ENCODE peak calls at places on chromosomes 13 and 19, in seven cellular contexts. One of them, this sample, is unnamed.

GRCh38 chr13:97849305-97849704 is 104.2 kb upstream of the IPO5 start:
- DNase-seq in mesenteric fat pad: no peak
- DNase-seq in globus pallidus: no peak
- DNase-seq in NCI-H2171 treated with DMSO at 0.1 percent for 48 hours: peak; percentile 25
- DNase-seq in GM10248: peak; percentile 28
- DNase-seq in heart right ventricle: no peak
- DNase-seq in pancreas: no peak
- DNase-seq in this sample: peak; percentile 25

GRCh38 chr19:4115818-4116385 is 8.0 kb downstream of the MAP2K2 start:
- DNase-seq in mesenteric fat pad: no peak
- DNase-seq in globus pallidus: no peak
- DNase-seq in NCI-H2171 treated with DMSO at 0.1 percent for 48 hours: no peak
- DNase-seq in GM10248: no peak
- DNase-seq in heart right ventricle: no peak
- DNase-seq in pancreas: no peak
- DNase-seq in this sample: no peak

GRCh38 chr19:53333071-53333465 is 481 bp upstream of the ZNF845 start:
- DNase-seq in mesenteric fat pad: no peak
- DNase-seq in globus pallidus: no peak
- DNase-seq in NCI-H2171 treated with DMSO at 0.1 percent for 48 hours: no peak
- DNase-seq in GM10248: no peak
- DNase-seq in heart right ventricle: peak; percentile 48
- DNase-seq in pancreas: peak; percentile 41
- DNase-seq in this sample: peak; percentile 56

GRCh38 chr13:111219950-111220349 is 100.5 kb upstream of the TEX29 start:
- DNase-seq in mesenteric fat pad: no peak
- DNase-seq in globus pallidus: no peak
- DNase-seq in NCI-H2171 treated with DMSO at 0.1 percent for 48 hours: no peak
- DNase-seq in GM10248: no peak
- DNase-seq in heart right ventricle: no peak
- DNase-seq in pancreas: no peak
- DNase-seq in this sample: no peak

GRCh38 chr13:52001120-52001731 is 10.0 kb downstream of the ATP7B start:
- DNase-seq in mesenteric fat pad: no peak
- DNase-seq in globus pallidus: peak; percentile 33
- DNase-seq in NCI-H2171 treated with DMSO at 0.1 percent for 48 hours: peak; percentile 36
- DNase-seq in GM10248: peak; percentile 76
- DNase-seq in heart right ventricle: no peak
- DNase-seq in pancreas: no peak
- DNase-seq in this sample: peak; percentile 64

GRCh38 chr13:106117035-106117434 is 418.4 kb downstream of the EFNB2 start:
- DNase-seq in mesenteric fat pad: no peak
- DNase-seq in globus pallidus: no peak
- DNase-seq in NCI-H2171 treated with DMSO at 0.1 percent for 48 hours: no peak
- DNase-seq in GM10248: no peak
- DNase-seq in heart right ventricle: no peak
- DNase-seq in pancreas: no peak
- DNase-seq in this sample: no peak

GRCh38 chr13:26967119-26968038 is 204.2 kb downstream of the USP12 start:
- DNase-seq in mesenteric fat pad: no peak
- DNase-seq in globus pallidus: no peak
- DNase-seq in NCI-H2171 treated with DMSO at 0.1 percent for 48 hours: peak; percentile 57
- DNase-seq in GM10248: no peak
- DNase-seq in heart right ventricle: peak; percentile 52
- DNase-seq in pancreas: no peak
- DNase-seq in this sample: peak; percentile 99

GRCh38 chr19:13083627-13084026 is 19.0 kb downstream of the LYL1 start:
- DNase-seq in mesenteric fat pad: no peak
- DNase-seq in globus pallidus: peak; percentile 70
- DNase-seq in NCI-H2171 treated with DMSO at 0.1 percent for 48 hours: no peak
- DNase-seq in GM10248: no peak
- DNase-seq in heart right ventricle: no peak
- DNase-seq in pancreas: no peak
- DNase-seq in this sample: no peak

GRCh38 chr19:49749055-49749716 is 13.9 kb downstream of the TSKS start:
- DNase-seq in mesenteric fat pad: no peak
- DNase-seq in globus pallidus: no peak
- DNase-seq in NCI-H2171 treated with DMSO at 0.1 percent for 48 hours: no peak
- DNase-seq in GM10248: no peak
- DNase-seq in heart right ventricle: no peak
- DNase-seq in pancreas: no peak
- DNase-seq in this sample: no peak

GRCh38 chr19:33032218-33032781 is 32.4 kb downstream of the RHPN2 start:
- DNase-seq in mesenteric fat pad: no peak
- DNase-seq in globus pallidus: no peak
- DNase-seq in NCI-H2171 treated with DMSO at 0.1 percent for 48 hours: no peak
- DNase-seq in GM10248: no peak
- DNase-seq in heart right ventricle: no peak
- DNase-seq in pancreas: no peak
- DNase-seq in this sample: no peak

GRCh38 chr13:98922306-98922705 is 55.6 kb downstream of the DOCK9 start:
- DNase-seq in mesenteric fat pad: no peak
- DNase-seq in globus pallidus: no peak
- DNase-seq in NCI-H2171 treated with DMSO at 0.1 percent for 48 hours: no peak
- DNase-seq in GM10248: no peak
- DNase-seq in heart right ventricle: no peak
- DNase-seq in pancreas: no peak
- DNase-seq in this sample: no peak